ENCODE peak calls at places on chromosome 22, in eight cellular contexts. H is SW 1271; X is K562; S is AG04450; R is uterus; D is activated CD8-positive, alpha-beta memory T cell treated with anti-CD3 and anti-CD28 coated beads for 24 hours; K is RPMI7951; Q is naive thymus-derived CD4-positive, alpha-beta T cell. G is an unnamed sample.

GRCh38 chr22:29152381-29153138 is 53.1 kb upstream of the EMID1 start:
- DNase-seq in H (no peak), X (peak), S (no peak), R (no peak), D (no peak), K (peak), Q (no peak), G (peak)

GRCh38 chr22:39900306-39901227 is at the start of gene GRAP2:
- DNase-seq in H (no peak), X (peak), S (no peak), R (no peak), D (peak), K (peak), Q (peak), G (no peak)

GRCh38 chr22:44623771-44624510 is 78.1 kb upstream of the PRR5 start:
- DNase-seq in H (no peak), X (peak), S (no peak), R (no peak), D (no peak), K (no peak), Q (no peak), G (no peak)

GRCh38 chr22:24697141-24697540 is 77.4 kb downstream of the PIWIL3 start:
- DNase-seq in H (no peak), X (no peak), S (no peak), R (no peak), D (no peak), K (no peak), Q (no peak), G (no peak)

GRCh38 chr22:45424241-45424731 is 10.8 kb downstream of the RIBC2 start:
- DNase-seq in H (no peak), X (no peak), S (no peak), R (no peak), D (peak), K (no peak), Q (no peak), G (no peak)

GRCh38 chr22:35892192-35892591 is 136.4 kb downstream of the RBFOX2 start:
- DNase-seq in H (no peak), X (peak), S (peak), R (peak), D (no peak), K (peak), Q (no peak), G (no peak)

GRCh38 chr22:34454598-34454997 is 534.3 kb upstream of the LARGE1 start:
- DNase-seq in H (no peak), X (no peak), S (no peak), R (no peak), D (no peak), K (no peak), Q (no peak), G (no peak)

GRCh38 chr22:49951986-49952896 is 8.3 kb upstream of the PIM3 start:
- DNase-seq in H (peak), X (no peak), S (peak), R (no peak), D (no peak), K (no peak), Q (no peak), G (no peak)

GRCh38 chr22:32836286-32836859 is 34.9 kb downstream of the TIMP3 start:
- DNase-seq in H (peak), X (peak), S (no peak), R (no peak), D (no peak), K (no peak), Q (no peak), G (no peak)

GRCh38 chr22:30422481-30423295 is 2.9 kb upstream of the MTFP1 start:
- DNase-seq in H (peak), X (peak), S (peak), R (peak), D (no peak), K (peak), Q (no peak), G (peak)

GRCh38 chr22:30435674-30436126 is 10.1 kb downstream of the MTFP1 start:
- DNase-seq in H (peak), X (no peak), S (no peak), R (peak), D (peak), K (no peak), Q (peak), G (peak)

GRCh38 chr22:46055176-46055850 is 78.4 kb upstream of the WNT7B start:
- DNase-seq in H (no peak), X (no peak), S (no peak), R (peak), D (no peak), K (no peak), Q (no peak), G (no peak)

GRCh38 chr22:33971561-33971961 is 51.3 kb upstream of the LARGE1 start:
- DNase-seq in H (no peak), X (no peak), S (no peak), R (no peak), D (no peak), K (peak), Q (no peak), G (no peak)

GRCh38 chr22:37492428-37493344 is 6.5 kb upstream of the MFNG start:
- DNase-seq in H (peak), X (peak), S (no peak), R (no peak), D (peak), K (peak), Q (peak), G (no peak)

GRCh38 chr22:36194971-36195370 is 6.6 kb downstream of the APOL4 start:
- DNase-seq in H (peak), X (peak), S (peak), R (peak), D (peak), K (peak), Q (peak), G (peak)